ENCODE peak calls at places on chromosomes 1 and 21, in four cellular contexts. One of them, this sample, is unnamed.

GRCh38 chr1:101174722-101175121 is 62.1 kb upstream of the S1PR1 start:
- DNase-seq in Peyer's patch: no peak
- DNase-seq in mucosa of descending colon: no peak
- DNase-seq in pancreas: no peak
- DNase-seq in this sample: no peak

GRCh38 chr21:45320261-45320990 is 32.7 kb upstream of the POFUT2 start:
- DNase-seq in Peyer's patch: no peak
- DNase-seq in mucosa of descending colon: no peak
- DNase-seq in pancreas: peak
- DNase-seq in this sample: no peak

GRCh38 chr1:206036661-206037455 is 13.2 kb upstream of the CTSE start:
- DNase-seq in Peyer's patch: no peak
- DNase-seq in mucosa of descending colon: no peak
- DNase-seq in pancreas: no peak
- DNase-seq in this sample: no peak

GRCh38 chr1:77834771-77835334 is 53.6 kb upstream of the NEXN start:
- DNase-seq in mucosa of descending colon: no peak
- DNase-seq in Peyer's patch: no peak
- DNase-seq in pancreas: no peak
- DNase-seq in this sample: peak

GRCh38 chr1:38780133-38780532 is 79.4 kb downstream of the RRAGC start:
- DNase-seq in pancreas: no peak
- DNase-seq in Peyer's patch: no peak
- DNase-seq in mucosa of descending colon: no peak
- DNase-seq in this sample: no peak

GRCh38 chr1:219279017-219279770 is 105.5 kb downstream of the LYPLAL1 start:
- DNase-seq in mucosa of descending colon: no peak
- DNase-seq in pancreas: no peak
- DNase-seq in Peyer's patch: no peak
- DNase-seq in this sample: no peak

GRCh38 chr21:15365751-15366392 is 301.1 kb upstream of the NRIP1 start:
- DNase-seq in mucosa of descending colon: no peak
- DNase-seq in pancreas: no peak
- DNase-seq in Peyer's patch: no peak
- DNase-seq in this sample: no peak

GRCh38 chr1:207910678-207911354 is at the start of gene CD34:
- DNase-seq in pancreas: no peak
- DNase-seq in mucosa of descending colon: no peak
- DNase-seq in Peyer's patch: no peak
- DNase-seq in this sample: no peak

GRCh38 chr1:117346206-117346928 is 20.9 kb upstream of the MAN1A2 start:
- DNase-seq in pancreas: no peak
- DNase-seq in Peyer's patch: no peak
- DNase-seq in mucosa of descending colon: no peak
- DNase-seq in this sample: no peak

GRCh38 chr1:106746448-106747085 is 309.9 kb upstream of the PRMT6 start:
- DNase-seq in Peyer's patch: no peak
- DNase-seq in pancreas: no peak
- DNase-seq in mucosa of descending colon: no peak
- DNase-seq in this sample: no peak

GRCh38 chr1:203480525-203481084 is 5.0 kb downstream of the PRELP start:
- DNase-seq in pancreas: peak
- DNase-seq in Peyer's patch: peak
- DNase-seq in mucosa of descending colon: peak
- DNase-seq in this sample: peak

GRCh38 chr1:72280714-72281113 is 1.6 kb downstream of the NEGR1 start:
- DNase-seq in Peyer's patch: no peak
- DNase-seq in pancreas: no peak
- DNase-seq in mucosa of descending colon: no peak
- DNase-seq in this sample: no peak

GRCh38 chr1:206030714-206031113 is 7.0 kb upstream of the CTSE start:
- DNase-seq in mucosa of descending colon: peak
- DNase-seq in pancreas: peak
- DNase-seq in Peyer's patch: peak
- DNase-seq in this sample: peak

GRCh38 chr1:240575976-240576666 is 35.8 kb downstream of the GREM2 start:
- DNase-seq in Peyer's patch: no peak
- DNase-seq in pancreas: no peak
- DNase-seq in mucosa of descending colon: no peak
- DNase-seq in this sample: no peak

GRCh38 chr1:109793486-109794318 is 30.0 kb upstream of the EPS8L3 start:
- DNase-seq in Peyer's patch: peak
- DNase-seq in pancreas: peak
- DNase-seq in mucosa of descending colon: peak
- DNase-seq in this sample: peak

GRCh38 chr1:160884579-160884978 is 401 bp downstream of the ITLN1 start:
- DNase-seq in pancreas: no peak
- DNase-seq in Peyer's patch: no peak
- DNase-seq in mucosa of descending colon: no peak
- DNase-seq in this sample: no peak

GRCh38 chr1:3696689-3697088 is 44.4 kb downstream of the TP73 start:
- DNase-seq in pancreas: no peak
- DNase-seq in Peyer's patch: no peak
- DNase-seq in mucosa of descending colon: no peak
- DNase-seq in this sample: no peak

GRCh38 chr1:169091480-169091941 is 15.0 kb upstream of the ATP1B1 start:
- DNase-seq in pancreas: no peak
- DNase-seq in mucosa of descending colon: no peak
- DNase-seq in Peyer's patch: no peak
- DNase-seq in this sample: no peak

GRCh38 chr1:89523597-89524368 is 846 bp upstream of the LRRC8B start:
- DNase-seq in mucosa of descending colon: peak
- DNase-seq in Peyer's patch: peak
- DNase-seq in pancreas: no peak
- DNase-seq in this sample: peak

GRCh38 chr1:7608628-7609295 is 162.3 kb upstream of the VAMP3 start:
- DNase-seq in Peyer's patch: no peak
- DNase-seq in pancreas: peak
- DNase-seq in mucosa of descending colon: no peak
- DNase-seq in this sample: no peak

GRCh38 chr1:74286414-74286813 is 51.2 kb downstream of the TNNI3K start:
- DNase-seq in mucosa of descending colon: no peak
- DNase-seq in pancreas: no peak
- DNase-seq in Peyer's patch: no peak
- DNase-seq in this sample: no peak

GRCh38 chr1:147547065-147547464 is 5.8 kb downstream of the BCL9 start:
- DNase-seq in mucosa of descending colon: no peak
- DNase-seq in Peyer's patch: no peak
- DNase-seq in pancreas: no peak
- DNase-seq in this sample: no peak